ENCODE peak calls at places on chromosomes 6 and 20, in nine cellular contexts. One of them, this sample, is unnamed.

GRCh38 chr20:49568491-49569151 is 684 bp upstream of the PTGIS start:
- DNase-seq in spleen: no peak
- DNase-seq in heart left ventricle: no peak
- DNase-seq in naive thymus-derived CD4-positive, alpha-beta T cell: no peak
- DNase-seq in CD4-positive, CD25-positive, alpha-beta regulatory T cell: no peak
- DNase-seq in pancreas: no peak
- DNase-seq in IMR-90: no peak
- DNase-seq in colonic mucosa: no peak
- DNase-seq in mammary epithelial cell: no peak
- DNase-seq in this sample: no peak

GRCh38 chr6:119535332-119535731 is 185.8 kb upstream of the MAN1A1 start:
- DNase-seq in spleen: no peak
- DNase-seq in heart left ventricle: no peak
- DNase-seq in naive thymus-derived CD4-positive, alpha-beta T cell: no peak
- DNase-seq in CD4-positive, CD25-positive, alpha-beta regulatory T cell: peak; percentile 6
- DNase-seq in pancreas: no peak
- DNase-seq in IMR-90: no peak
- DNase-seq in colonic mucosa: no peak
- DNase-seq in mammary epithelial cell: no peak
- DNase-seq in this sample: no peak

GRCh38 chr6:128507337-128508310 is 12.8 kb downstream of the PTPRK start:
- DNase-seq in spleen: no peak
- DNase-seq in heart left ventricle: no peak
- DNase-seq in naive thymus-derived CD4-positive, alpha-beta T cell: no peak
- DNase-seq in CD4-positive, CD25-positive, alpha-beta regulatory T cell: no peak
- DNase-seq in pancreas: no peak
- DNase-seq in IMR-90: peak; percentile 79
- DNase-seq in colonic mucosa: peak; percentile 74
- DNase-seq in mammary epithelial cell: peak; percentile 81
- DNase-seq in this sample: no peak

GRCh38 chr20:54397292-54398155 is 77.9 kb upstream of the DOK5 start:
- DNase-seq in spleen: no peak
- DNase-seq in heart left ventricle: no peak
- DNase-seq in naive thymus-derived CD4-positive, alpha-beta T cell: no peak
- DNase-seq in CD4-positive, CD25-positive, alpha-beta regulatory T cell: no peak
- DNase-seq in pancreas: no peak
- DNase-seq in IMR-90: no peak
- DNase-seq in colonic mucosa: no peak
- DNase-seq in mammary epithelial cell: no peak
- DNase-seq in this sample: no peak

GRCh38 chr6:37788259-37788658 is 31.3 kb upstream of the ZFAND3 start:
- DNase-seq in spleen: no peak
- DNase-seq in heart left ventricle: no peak
- DNase-seq in naive thymus-derived CD4-positive, alpha-beta T cell: no peak
- DNase-seq in CD4-positive, CD25-positive, alpha-beta regulatory T cell: no peak
- DNase-seq in pancreas: no peak
- DNase-seq in IMR-90: no peak
- DNase-seq in colonic mucosa: no peak
- DNase-seq in mammary epithelial cell: peak; percentile 54
- DNase-seq in this sample: no peak

GRCh38 chr6:70956451-70957283 is at the start of gene B3GAT2:
- DNase-seq in spleen: peak; percentile 80
- DNase-seq in heart left ventricle: no peak
- DNase-seq in naive thymus-derived CD4-positive, alpha-beta T cell: no peak
- DNase-seq in CD4-positive, CD25-positive, alpha-beta regulatory T cell: peak; percentile 6
- DNase-seq in pancreas: peak; percentile 63
- DNase-seq in IMR-90: peak; percentile 3
- DNase-seq in colonic mucosa: no peak
- DNase-seq in mammary epithelial cell: peak; percentile 20
- DNase-seq in this sample: peak; percentile 4

GRCh38 chr20:25282796-25283195 is 34.9 kb downstream of the PYGB start:
- DNase-seq in spleen: no peak
- DNase-seq in heart left ventricle: peak; percentile 19
- DNase-seq in naive thymus-derived CD4-positive, alpha-beta T cell: no peak
- DNase-seq in CD4-positive, CD25-positive, alpha-beta regulatory T cell: no peak
- DNase-seq in pancreas: peak; percentile 23
- DNase-seq in IMR-90: no peak
- DNase-seq in colonic mucosa: no peak
- DNase-seq in mammary epithelial cell: no peak
- DNase-seq in this sample: no peak

GRCh38 chr6:16805190-16805860 is 44.1 kb upstream of the ATXN1 start:
- DNase-seq in spleen: no peak
- DNase-seq in heart left ventricle: no peak
- DNase-seq in naive thymus-derived CD4-positive, alpha-beta T cell: no peak
- DNase-seq in CD4-positive, CD25-positive, alpha-beta regulatory T cell: no peak
- DNase-seq in pancreas: no peak
- DNase-seq in IMR-90: no peak
- DNase-seq in colonic mucosa: no peak
- DNase-seq in mammary epithelial cell: peak; percentile 44
- DNase-seq in this sample: no peak

GRCh38 chr20:51014797-51015722 is 7.8 kb downstream of the KCNG1 start:
- DNase-seq in spleen: peak; percentile 59
- DNase-seq in heart left ventricle: no peak
- DNase-seq in naive thymus-derived CD4-positive, alpha-beta T cell: no peak
- DNase-seq in CD4-positive, CD25-positive, alpha-beta regulatory T cell: no peak
- DNase-seq in pancreas: peak; percentile 74
- DNase-seq in IMR-90: peak; percentile 73
- DNase-seq in colonic mucosa: peak; percentile 65
- DNase-seq in mammary epithelial cell: peak; percentile 35
- DNase-seq in this sample: peak; percentile 15

GRCh38 chr6:30325150-30325872 is 1.4 kb upstream of the TRIM39 start:
- DNase-seq in spleen: peak; percentile 86
- DNase-seq in heart left ventricle: peak; percentile 51
- DNase-seq in naive thymus-derived CD4-positive, alpha-beta T cell: peak; percentile 88
- DNase-seq in CD4-positive, CD25-positive, alpha-beta regulatory T cell: peak; percentile 86
- DNase-seq in pancreas: no peak
- DNase-seq in IMR-90: peak; percentile 49
- DNase-seq in colonic mucosa: peak; percentile 74
- DNase-seq in mammary epithelial cell: no peak
- DNase-seq in this sample: no peak

GRCh38 chr6:34772940-34773339 is 15.6 kb downstream of the SNRPC start:
- DNase-seq in spleen: no peak
- DNase-seq in heart left ventricle: no peak
- DNase-seq in naive thymus-derived CD4-positive, alpha-beta T cell: no peak
- DNase-seq in CD4-positive, CD25-positive, alpha-beta regulatory T cell: no peak
- DNase-seq in pancreas: no peak
- DNase-seq in IMR-90: no peak
- DNase-seq in colonic mucosa: no peak
- DNase-seq in mammary epithelial cell: no peak
- DNase-seq in this sample: no peak

GRCh38 chr20:49905415-49906091 is 9.8 kb downstream of the SPATA2 start:
- DNase-seq in spleen: no peak
- DNase-seq in heart left ventricle: no peak
- DNase-seq in naive thymus-derived CD4-positive, alpha-beta T cell: no peak
- DNase-seq in CD4-positive, CD25-positive, alpha-beta regulatory T cell: no peak
- DNase-seq in pancreas: no peak
- DNase-seq in IMR-90: no peak
- DNase-seq in colonic mucosa: no peak
- DNase-seq in mammary epithelial cell: no peak
- DNase-seq in this sample: no peak

GRCh38 chr20:35821807-35822242 is 50.0 kb downstream of the PHF20 start:
- DNase-seq in spleen: no peak
- DNase-seq in heart left ventricle: no peak
- DNase-seq in naive thymus-derived CD4-positive, alpha-beta T cell: no peak
- DNase-seq in CD4-positive, CD25-positive, alpha-beta regulatory T cell: no peak
- DNase-seq in pancreas: no peak
- DNase-seq in IMR-90: peak; percentile 79
- DNase-seq in colonic mucosa: no peak
- DNase-seq in mammary epithelial cell: peak; percentile 32
- DNase-seq in this sample: no peak

GRCh38 chr6:13357551-13358075 is 29.3 kb upstream of the TBC1D7 start:
- DNase-seq in spleen: no peak
- DNase-seq in heart left ventricle: no peak
- DNase-seq in naive thymus-derived CD4-positive, alpha-beta T cell: no peak
- DNase-seq in CD4-positive, CD25-positive, alpha-beta regulatory T cell: no peak
- DNase-seq in pancreas: no peak
- DNase-seq in IMR-90: peak; percentile 77
- DNase-seq in colonic mucosa: no peak
- DNase-seq in mammary epithelial cell: no peak
- DNase-seq in this sample: no peak

GRCh38 chr6:124297507-124297906 is 493.8 kb downstream of the NKAIN2 start:
- DNase-seq in spleen: no peak
- DNase-seq in heart left ventricle: no peak
- DNase-seq in naive thymus-derived CD4-positive, alpha-beta T cell: no peak
- DNase-seq in CD4-positive, CD25-positive, alpha-beta regulatory T cell: no peak
- DNase-seq in pancreas: no peak
- DNase-seq in IMR-90: no peak
- DNase-seq in colonic mucosa: no peak
- DNase-seq in mammary epithelial cell: no peak
- DNase-seq in this sample: no peak

GRCh38 chr20:5109276-5109675 is 10.5 kb downstream of the PCNA start:
- DNase-seq in spleen: no peak
- DNase-seq in heart left ventricle: no peak
- DNase-seq in naive thymus-derived CD4-positive, alpha-beta T cell: no peak
- DNase-seq in CD4-positive, CD25-positive, alpha-beta regulatory T cell: no peak
- DNase-seq in pancreas: no peak
- DNase-seq in IMR-90: no peak
- DNase-seq in colonic mucosa: no peak
- DNase-seq in mammary epithelial cell: no peak
- DNase-seq in this sample: no peak

GRCh38 chr6:162198925-162199324 is 528.6 kb downstream of the PRKN start:
- DNase-seq in spleen: no peak
- DNase-seq in heart left ventricle: no peak
- DNase-seq in naive thymus-derived CD4-positive, alpha-beta T cell: no peak
- DNase-seq in CD4-positive, CD25-positive, alpha-beta regulatory T cell: no peak
- DNase-seq in pancreas: no peak
- DNase-seq in IMR-90: no peak
- DNase-seq in colonic mucosa: no peak
- DNase-seq in mammary epithelial cell: no peak
- DNase-seq in this sample: no peak

GRCh38 chr6:125991653-125992052 is 5.3 kb downstream of the TRMT11 start:
- DNase-seq in spleen: no peak
- DNase-seq in heart left ventricle: no peak
- DNase-seq in naive thymus-derived CD4-positive, alpha-beta T cell: no peak
- DNase-seq in CD4-positive, CD25-positive, alpha-beta regulatory T cell: no peak
- DNase-seq in pancreas: no peak
- DNase-seq in IMR-90: no peak
- DNase-seq in colonic mucosa: no peak
- DNase-seq in mammary epithelial cell: no peak
- DNase-seq in this sample: no peak

GRCh38 chr20:31494131-31494530 is 19.0 kb downstream of the REM1 start:
- DNase-seq in spleen: peak; percentile 6
- DNase-seq in heart left ventricle: no peak
- DNase-seq in naive thymus-derived CD4-positive, alpha-beta T cell: no peak
- DNase-seq in CD4-positive, CD25-positive, alpha-beta regulatory T cell: no peak
- DNase-seq in pancreas: no peak
- DNase-seq in IMR-90: peak; percentile 41
- DNase-seq in colonic mucosa: no peak
- DNase-seq in mammary epithelial cell: peak; percentile 49
- DNase-seq in this sample: no peak

GRCh38 chr6:166439366-166440091 is 56.8 kb upstream of the MPC1 start:
- DNase-seq in spleen: no peak
- DNase-seq in heart left ventricle: no peak
- DNase-seq in naive thymus-derived CD4-positive, alpha-beta T cell: no peak
- DNase-seq in CD4-positive, CD25-positive, alpha-beta regulatory T cell: peak; percentile 29
- DNase-seq in pancreas: no peak
- DNase-seq in IMR-90: no peak
- DNase-seq in colonic mucosa: no peak
- DNase-seq in mammary epithelial cell: no peak
- DNase-seq in this sample: no peak

GRCh38 chr6:163709693-163710092 is 295.2 kb downstream of the QKI start:
- DNase-seq in spleen: no peak
- DNase-seq in heart left ventricle: peak; percentile 73
- DNase-seq in naive thymus-derived CD4-positive, alpha-beta T cell: no peak
- DNase-seq in CD4-positive, CD25-positive, alpha-beta regulatory T cell: no peak
- DNase-seq in pancreas: no peak
- DNase-seq in IMR-90: no peak
- DNase-seq in colonic mucosa: no peak
- DNase-seq in mammary epithelial cell: no peak
- DNase-seq in this sample: no peak
- H3K27ac ChIP-seq in spleen: no peak overlapping the region
- H3K27ac ChIP-seq in heart left ventricle: peak overlapping the region; percentile 83
- H3K27ac ChIP-seq in naive thymus-derived CD4-positive, alpha-beta T cell: no peak overlapping the region
- H3K27ac ChIP-seq in CD4-positive, CD25-positive, alpha-beta regulatory T cell: no peak overlapping the region
- H3K27ac ChIP-seq in pancreas: no peak overlapping the region
- H3K27ac ChIP-seq in IMR-90: no peak overlapping the region
- H3K27ac ChIP-seq in colonic mucosa: no peak overlapping the region
- H3K27ac ChIP-seq in mammary epithelial cell: no peak overlapping the region
- H3K27ac ChIP-seq in this sample: peak overlapping the region; percentile 83

GRCh38 chr6:26025047-26025893 is 62.0 kb upstream of the HFE start:
- DNase-seq in spleen: no peak
- DNase-seq in heart left ventricle: peak; percentile 64
- DNase-seq in naive thymus-derived CD4-positive, alpha-beta T cell: no peak
- DNase-seq in CD4-positive, CD25-positive, alpha-beta regulatory T cell: peak; percentile 48
- DNase-seq in pancreas: no peak
- DNase-seq in IMR-90: peak; percentile 91
- DNase-seq in colonic mucosa: no peak
- DNase-seq in mammary epithelial cell: peak; percentile 61
- DNase-seq in this sample: no peak
- H3K4me1 ChIP-seq in spleen: no peaks in the 10 kb centered on the region
- H3K4me1 ChIP-seq in heart left ventricle: peaks cover 39% of the 10 kb centered on the region
- H3K4me1 ChIP-seq in naive thymus-derived CD4-positive, alpha-beta T cell: peaks cover 21% of the 10 kb centered on the region
- H3K4me1 ChIP-seq in CD4-positive, CD25-positive, alpha-beta regulatory T cell: peaks cover 48% of the 10 kb centered on the region
- H3K4me1 ChIP-seq in pancreas: peaks cover 6% of the 10 kb centered on the region
- H3K4me1 ChIP-seq in IMR-90: peaks cover 4% of the 10 kb centered on the region
- H3K4me1 ChIP-seq in colonic mucosa: no peaks in the 10 kb centered on the region
- H3K4me1 ChIP-seq in mammary epithelial cell: peaks cover 35% of the 10 kb centered on the region
- H3K4me1 ChIP-seq in this sample: peaks cover 10% of the 10 kb centered on the region

DNA sequence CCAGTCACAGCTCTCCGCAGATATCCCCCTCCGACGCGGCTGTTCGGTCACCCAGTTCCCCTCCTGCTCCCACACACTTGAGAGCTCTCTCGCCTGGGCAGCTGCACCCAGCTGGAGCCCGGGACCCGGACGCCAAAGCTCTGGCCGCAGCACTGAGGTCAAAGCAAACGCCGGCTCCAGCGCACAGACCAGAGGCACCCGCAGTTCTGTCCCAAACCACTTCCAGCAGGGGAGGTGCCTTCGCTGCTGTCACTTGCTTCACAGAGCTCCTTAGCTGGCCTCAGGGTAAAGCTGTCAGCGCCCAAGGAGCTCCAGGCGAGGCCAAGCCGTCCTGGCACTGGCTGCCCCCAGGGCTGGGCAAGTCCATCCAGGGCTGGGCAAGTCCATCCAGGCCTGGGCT is 27.9 kb downstream of the SLC2A4RG start:
- DNase-seq in spleen: no peak
- DNase-seq in heart left ventricle: peak; percentile 68
- DNase-seq in naive thymus-derived CD4-positive, alpha-beta T cell: no peak
- DNase-seq in CD4-positive, CD25-positive, alpha-beta regulatory T cell: no peak
- DNase-seq in pancreas: no peak
- DNase-seq in IMR-90: no peak
- DNase-seq in colonic mucosa: no peak
- DNase-seq in mammary epithelial cell: no peak
- DNase-seq in this sample: no peak
- H3K27ac ChIP-seq in spleen: no peak overlapping the region
- H3K27ac ChIP-seq in heart left ventricle: no peak overlapping the region
- H3K27ac ChIP-seq in naive thymus-derived CD4-positive, alpha-beta T cell: no peak overlapping the region
- H3K27ac ChIP-seq in CD4-positive, CD25-positive, alpha-beta regulatory T cell: no peak overlapping the region
- H3K27ac ChIP-seq in pancreas: no peak overlapping the region
- H3K27ac ChIP-seq in IMR-90: no peak overlapping the region
- H3K27ac ChIP-seq in colonic mucosa: no peak overlapping the region
- H3K27ac ChIP-seq in mammary epithelial cell: no peak overlapping the region
- H3K27ac ChIP-seq in this sample: no peak overlapping the region

DNA sequence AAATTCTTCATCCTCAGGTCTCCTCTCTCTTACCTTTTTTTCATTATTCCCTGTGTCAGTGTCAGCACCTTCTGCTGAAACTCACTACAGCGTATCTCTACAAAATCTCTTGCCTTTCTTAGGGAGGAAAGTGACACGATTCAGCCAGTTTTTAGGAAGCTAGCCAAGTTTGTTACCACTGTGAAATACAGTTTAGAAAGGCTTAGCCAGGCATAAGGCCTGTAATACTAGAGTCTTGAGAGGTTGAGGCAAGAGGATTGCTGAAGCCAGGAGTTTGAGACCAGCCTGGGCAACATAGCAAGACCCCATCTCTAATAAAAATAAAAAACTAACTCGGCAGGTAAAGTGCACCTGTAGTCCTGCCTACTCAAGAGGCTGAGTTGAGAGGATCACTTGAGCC is 16.7 kb downstream of the TAB2 start:
- DNase-seq in spleen: no peak
- DNase-seq in heart left ventricle: no peak
- DNase-seq in naive thymus-derived CD4-positive, alpha-beta T cell: no peak
- DNase-seq in CD4-positive, CD25-positive, alpha-beta regulatory T cell: no peak
- DNase-seq in pancreas: no peak
- DNase-seq in IMR-90: peak; percentile 69
- DNase-seq in colonic mucosa: no peak
- DNase-seq in mammary epithelial cell: peak; percentile 62
- DNase-seq in this sample: no peak
- H3K4me1 ChIP-seq in spleen: peaks cover 61% of the 10 kb centered on the region
- H3K4me1 ChIP-seq in heart left ventricle: peaks cover 88% of the 10 kb centered on the region
- H3K4me1 ChIP-seq in naive thymus-derived CD4-positive, alpha-beta T cell: peaks cover 52% of the 10 kb centered on the region
- H3K4me1 ChIP-seq in CD4-positive, CD25-positive, alpha-beta regulatory T cell: peaks cover 100% of the 10 kb centered on the region
- H3K4me1 ChIP-seq in pancreas: peaks cover 30% of the 10 kb centered on the region
- H3K4me1 ChIP-seq in IMR-90: peaks cover 16% of the 10 kb centered on the region
- H3K4me1 ChIP-seq in colonic mucosa: no peaks in the 10 kb centered on the region
- H3K4me1 ChIP-seq in mammary epithelial cell: peaks cover 51% of the 10 kb centered on the region
- H3K4me1 ChIP-seq in this sample: peaks cover 58% of the 10 kb centered on the region